ENCODE peak calls at places on chromosomes 6 and 20, in five cellular contexts. One of them, this sample, is unnamed.

GRCh38 chr6:36120979-36121706 is 9.2 kb upstream of the MAPK13 start:
- DNase-seq in fibroblast of lung: peak; percentile 42
- DNase-seq in astrocyte: no peak
- DNase-seq in endothelial cell of umbilical vein: peak; percentile 63
- DNase-seq in A673: no peak
- DNase-seq in this sample: peak; percentile 70

GRCh38 chr6:46781478-46782378 is 11.5 kb upstream of the MEP1A start:
- DNase-seq in A673: peak; percentile 77
- DNase-seq in fibroblast of lung: peak; percentile 74
- DNase-seq in endothelial cell of umbilical vein: peak; percentile 63
- DNase-seq in astrocyte: peak; percentile 21
- DNase-seq in this sample: peak; percentile 71

GRCh38 chr6:38509713-38510112 is 130.0 kb downstream of the BTBD9 start:
- DNase-seq in endothelial cell of umbilical vein: no peak
- DNase-seq in fibroblast of lung: peak; percentile 49
- DNase-seq in A673: no peak
- DNase-seq in astrocyte: peak; percentile 97
- DNase-seq in this sample: peak; percentile 71

GRCh38 chr6:6806793-6807518 is 218.4 kb downstream of the LY86 start:
- DNase-seq in astrocyte: no peak
- DNase-seq in A673: no peak
- DNase-seq in fibroblast of lung: no peak
- DNase-seq in endothelial cell of umbilical vein: no peak
- DNase-seq in this sample: peak; percentile 28

GRCh38 chr6:170291271-170292110 is 613 bp upstream of the DLL1 start:
- DNase-seq in A673: peak; percentile 62
- DNase-seq in astrocyte: no peak
- DNase-seq in endothelial cell of umbilical vein: peak; percentile 44
- DNase-seq in fibroblast of lung: no peak
- DNase-seq in this sample: peak; percentile 52

GRCh38 chr6:43609402-43609801 is 19.7 kb downstream of the GTPBP2 start:
- DNase-seq in astrocyte: no peak
- DNase-seq in fibroblast of lung: no peak
- DNase-seq in endothelial cell of umbilical vein: no peak
- DNase-seq in A673: no peak
- DNase-seq in this sample: no peak

GRCh38 chr6:133890941-133891813 is 2.3 kb downstream of the TCF21 start:
- DNase-seq in endothelial cell of umbilical vein: peak; percentile 44
- DNase-seq in A673: no peak
- DNase-seq in fibroblast of lung: peak; percentile 81
- DNase-seq in astrocyte: no peak
- DNase-seq in this sample: peak; percentile 26

GRCh38 chr6:127851197-127851596 is 49.7 kb downstream of the THEMIS start:
- DNase-seq in A673: no peak
- DNase-seq in endothelial cell of umbilical vein: no peak
- DNase-seq in astrocyte: peak; percentile 49
- DNase-seq in fibroblast of lung: no peak
- DNase-seq in this sample: no peak

GRCh38 chr6:107740496-107741190 is 83.5 kb downstream of the SCML4 start:
- DNase-seq in fibroblast of lung: no peak
- DNase-seq in astrocyte: no peak
- DNase-seq in endothelial cell of umbilical vein: no peak
- DNase-seq in A673: no peak
- DNase-seq in this sample: no peak

GRCh38 chr6:119174879-119175817 is 96.7 kb upstream of the FAM184A start:
- DNase-seq in A673: no peak
- DNase-seq in astrocyte: peak; percentile 20
- DNase-seq in endothelial cell of umbilical vein: peak; percentile 7
- DNase-seq in fibroblast of lung: peak; percentile 51
- DNase-seq in this sample: peak; percentile 18

GRCh38 chr6:47188588-47189021 is 121.1 kb downstream of the TNFRSF21 start:
- DNase-seq in A673: no peak
- DNase-seq in endothelial cell of umbilical vein: peak; percentile 29
- DNase-seq in fibroblast of lung: peak; percentile 57
- DNase-seq in astrocyte: peak; percentile 83
- DNase-seq in this sample: peak; percentile 100

GRCh38 chr20:64062276-64062595 is 762 bp upstream of the TCEA2 start:
- DNase-seq in A673: no peak
- DNase-seq in astrocyte: no peak
- DNase-seq in endothelial cell of umbilical vein: no peak
- DNase-seq in fibroblast of lung: no peak
- DNase-seq in this sample: no peak
- TF ChIP-seq CTCF in A673: no peak
- TF ChIP-seq CTCF in astrocyte: no peak
- TF ChIP-seq CTCF in endothelial cell of umbilical vein: no peak
- TF ChIP-seq CTCF in fibroblast of lung: no peak
- TF ChIP-seq CTCF in this sample: no peak

DNA sequence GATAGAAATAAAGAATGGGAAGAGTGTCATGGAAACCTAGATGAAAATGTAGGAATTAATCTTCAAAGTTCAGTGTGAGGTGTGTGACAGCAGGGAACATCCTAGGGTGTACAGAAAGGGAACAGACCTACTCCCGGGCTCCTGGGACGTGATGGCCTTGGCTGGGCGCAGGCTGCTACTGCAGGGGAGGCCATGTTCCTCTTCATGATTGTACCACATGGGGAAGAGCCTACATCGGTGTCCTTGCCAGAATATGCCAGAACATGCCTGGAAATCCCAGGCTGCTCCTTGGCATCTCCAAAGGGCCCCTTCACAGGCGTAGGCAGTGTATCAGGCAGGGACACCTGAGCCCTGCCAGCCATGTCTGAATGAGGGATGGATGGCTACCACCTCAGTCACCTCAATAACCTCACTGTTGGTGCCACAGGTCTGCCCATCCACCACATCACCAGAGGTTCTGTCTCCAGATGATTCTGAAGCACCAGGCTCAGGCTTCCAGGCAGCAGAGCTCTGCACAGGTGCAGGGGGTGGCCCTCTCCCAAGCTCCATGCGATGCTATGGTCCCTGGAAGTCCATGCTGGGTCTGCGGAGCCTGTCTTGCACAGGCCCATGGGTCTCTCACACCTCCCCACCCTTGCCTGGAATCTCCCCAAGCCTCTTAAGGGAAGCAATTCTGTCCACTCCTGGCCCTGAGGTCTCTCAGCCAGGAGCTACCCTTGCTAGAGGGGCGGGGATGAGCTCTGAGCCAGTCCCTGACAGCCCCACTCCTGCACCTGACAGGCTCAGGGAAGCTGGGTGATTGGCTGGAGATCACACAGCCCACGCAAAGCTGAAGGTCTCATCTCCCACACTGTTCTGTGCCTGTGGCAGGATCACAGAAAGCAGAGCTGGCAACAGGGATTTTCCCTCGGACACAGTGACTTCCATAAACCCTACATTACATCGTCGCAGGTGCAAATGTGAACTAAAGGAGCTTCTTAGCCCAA is 20.2 kb downstream of the RAMACL start:
- DNase-seq in fibroblast of lung: no peak
- DNase-seq in astrocyte: no peak
- DNase-seq in endothelial cell of umbilical vein: no peak
- DNase-seq in A673: no peak
- DNase-seq in this sample: no peak
- H3K27me3 ChIP-seq in fibroblast of lung: no peaks in the 10 kb centered on the region
- H3K27me3 ChIP-seq in astrocyte: no peaks in the 10 kb centered on the region
- H3K27me3 ChIP-seq in endothelial cell of umbilical vein: no peaks in the 10 kb centered on the region
- H3K27me3 ChIP-seq in A673: no peaks in the 10 kb centered on the region
- H3K27me3 ChIP-seq in this sample: no peaks in the 10 kb centered on the region

GRCh38 chr6:68895929-68896328 is 260.8 kb downstream of the ADGRB3 start:
- DNase-seq in A673: no peak
- DNase-seq in fibroblast of lung: no peak
- DNase-seq in endothelial cell of umbilical vein: no peak
- DNase-seq in astrocyte: no peak
- DNase-seq in this sample: no peak
- TF ChIP-seq CTCF in A673: no peak
- TF ChIP-seq CTCF in fibroblast of lung: no peak
- TF ChIP-seq CTCF in endothelial cell of umbilical vein: no peak
- TF ChIP-seq CTCF in astrocyte: no peak
- TF ChIP-seq CTCF in this sample: no peak

GRCh38 chr6:401994-402640 is 10.6 kb downstream of the IRF4 start:
- DNase-seq in astrocyte: no peak
- DNase-seq in A673: no peak
- DNase-seq in endothelial cell of umbilical vein: no peak
- DNase-seq in fibroblast of lung: no peak
- DNase-seq in this sample: no peak
- H3K27me3 ChIP-seq in astrocyte: peaks cover 6% of the 10 kb centered on the region
- H3K27me3 ChIP-seq in A673: peaks cover 43% of the 10 kb centered on the region
- H3K27me3 ChIP-seq in endothelial cell of umbilical vein: no peaks in the 10 kb centered on the region
- H3K27me3 ChIP-seq in fibroblast of lung: no peaks in the 10 kb centered on the region
- H3K27me3 ChIP-seq in this sample: peaks cover 15% of the 10 kb centered on the region

DNA sequence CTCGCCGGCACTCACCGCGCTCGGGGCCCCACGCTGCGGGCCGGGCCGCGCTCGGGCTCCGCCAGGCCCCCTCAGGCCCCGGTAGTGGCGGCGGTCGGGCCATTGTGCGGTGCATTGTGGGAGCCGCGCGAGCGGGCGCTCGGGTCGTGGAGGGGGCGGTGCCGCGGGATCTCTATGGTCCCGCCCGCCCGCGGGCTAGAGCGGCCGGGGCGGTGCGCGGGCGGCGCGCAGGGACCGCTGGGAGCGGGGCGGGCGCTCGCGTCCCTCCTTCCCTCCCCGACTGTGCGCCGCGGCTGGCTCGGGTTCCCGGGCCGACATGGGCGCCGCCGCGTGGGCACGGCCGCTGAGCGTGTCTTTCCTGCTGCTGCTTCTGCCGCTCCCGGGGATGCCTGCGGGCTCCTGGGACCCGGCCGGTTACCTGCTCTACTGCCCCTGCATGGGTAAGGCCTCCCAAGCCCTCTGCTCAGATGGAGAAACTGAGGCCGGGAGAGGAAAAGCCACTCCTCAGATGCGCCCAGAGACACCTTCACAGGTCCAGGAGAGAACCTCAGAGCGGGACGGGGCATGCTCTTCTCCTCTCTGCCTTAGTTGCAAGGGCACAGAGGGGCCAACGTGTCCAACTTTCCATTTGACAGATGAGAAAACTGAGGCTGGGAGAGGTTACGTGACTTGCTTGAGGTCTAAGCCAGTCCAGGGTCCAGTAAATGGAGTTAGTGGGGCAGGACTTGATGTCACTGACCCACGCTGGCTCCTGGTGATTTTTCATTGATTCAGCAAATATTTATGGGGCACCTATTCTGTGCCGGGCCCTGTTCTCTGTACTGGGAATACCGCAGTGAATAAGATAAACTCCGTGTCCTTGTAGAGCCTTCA is at the start of the genes PLAGL2 and POFUT1:
- DNase-seq in astrocyte: peak; percentile 61
- DNase-seq in fibroblast of lung: peak; percentile 85
- DNase-seq in A673: peak; percentile 95
- DNase-seq in endothelial cell of umbilical vein: peak; percentile 79
- DNase-seq in this sample: peak; percentile 59
- TF ChIP-seq CTCF in astrocyte: no peak
- TF ChIP-seq CTCF in fibroblast of lung: peak; percentile 5
- TF ChIP-seq CTCF in A673: peak; percentile 36
- TF ChIP-seq CTCF in endothelial cell of umbilical vein: peak; percentile 34
- TF ChIP-seq CTCF in this sample: peak; percentile 36

GRCh38 chr20:45459606-45460005 is 9.9 kb upstream of the WFDC2 start:
- DNase-seq in astrocyte: no peak
- DNase-seq in fibroblast of lung: no peak
- DNase-seq in A673: peak; percentile 19
- DNase-seq in endothelial cell of umbilical vein: no peak
- DNase-seq in this sample: no peak
- H3K27me3 ChIP-seq in astrocyte: peaks cover 24% of the 10 kb centered on the region
- H3K27me3 ChIP-seq in fibroblast of lung: peaks cover 2% of the 10 kb centered on the region
- H3K27me3 ChIP-seq in A673: peaks cover 25% of the 10 kb centered on the region
- H3K27me3 ChIP-seq in endothelial cell of umbilical vein: peaks cover 20% of the 10 kb centered on the region
- H3K27me3 ChIP-seq in this sample: peaks cover 4% of the 10 kb centered on the region

GRCh38 chr6:75693534-75693933 is 55.5 kb upstream of the MYO6 start:
- DNase-seq in A673: peak; percentile 24
- DNase-seq in fibroblast of lung: peak; percentile 49
- DNase-seq in endothelial cell of umbilical vein: no peak
- DNase-seq in astrocyte: no peak
- DNase-seq in this sample: no peak
- TF ChIP-seq CTCF in A673: no peak
- TF ChIP-seq CTCF in fibroblast of lung: no peak
- TF ChIP-seq CTCF in endothelial cell of umbilical vein: no peak
- TF ChIP-seq CTCF in astrocyte: peak; percentile 20
- TF ChIP-seq CTCF in this sample: no peak

GRCh38 chr20:24462461-24463010 is 6.9 kb upstream of the SYNDIG1 start:
- DNase-seq in A673: no peak
- DNase-seq in fibroblast of lung: no peak
- DNase-seq in endothelial cell of umbilical vein: no peak
- DNase-seq in astrocyte: no peak
- DNase-seq in this sample: no peak
- H3K27me3 ChIP-seq in A673: no peaks in the 10 kb centered on the region
- H3K27me3 ChIP-seq in fibroblast of lung: peaks cover 17% of the 10 kb centered on the region
- H3K27me3 ChIP-seq in endothelial cell of umbilical vein: no peaks in the 10 kb centered on the region
- H3K27me3 ChIP-seq in astrocyte: peaks cover 25% of the 10 kb centered on the region
- H3K27me3 ChIP-seq in this sample: peaks cover 2% of the 10 kb centered on the region

This sample was measured in bronchial epithelial cell.